ENCODE peak calls at places on chromosomes 13 and 19, in ten cellular contexts. T, J, M, Z, N, H, X, W, D and C are unnamed samples.

GRCh38 chr19:6849876-6850275 is 37.5 kb upstream of the ADGRE1 start:
- DNase-seq in D (no peak), J (no peak), M (no peak), W (no peak), X (no peak), T (no peak), N (no peak), Z (no peak), H (no peak), C (no peak)

GRCh38 chr13:100490692-100491091 is 97.9 kb downstream of the GGACT start:
- DNase-seq in T (no peak), D (no peak), W (no peak), Z (no peak), H (peak), X (no peak), N (no peak), M (no peak), J (no peak), C (peak)

GRCh38 chr19:11227201-11227886 is 12.1 kb upstream of the ANGPTL8 start:
- DNase-seq in Z (no peak), H (no peak), D (no peak), N (no peak), T (no peak), J (no peak), X (no peak), W (no peak), M (no peak), C (peak)

GRCh38 chr19:4519521-4520277 is 1.4 kb upstream of the PLIN4 start:
- DNase-seq in J (no peak), D (no peak), X (no peak), M (peak), W (no peak), N (no peak), Z (no peak), T (no peak), H (no peak), C (no peak)

GRCh38 chr13:44920013-44920412 is 69.3 kb downstream of the NUFIP1 start:
- DNase-seq in Z (no peak), M (no peak), W (no peak), N (no peak), J (no peak), X (no peak), D (no peak), H (no peak), T (no peak), C (no peak)

GRCh38 chr19:32651729-32652140 is 23.2 kb downstream of the ANKRD27 start:
- DNase-seq in N (no peak), J (no peak), D (no peak), T (no peak), X (no peak), W (no peak), H (no peak), M (no peak), Z (no peak), C (no peak)

GRCh38 chr19:10718205-10719196 is 622 bp downstream of the DNM2 start:
- DNase-seq in N (no peak), J (no peak), T (no peak), M (peak), W (no peak), Z (peak), X (peak), H (peak), D (peak), C (peak)

GRCh38 chr19:14004619-14005380 is 1.3 kb downstream of the RFX1 start:
- DNase-seq in N (peak), W (peak), T (no peak), X (peak), H (no peak), J (peak), D (no peak), Z (no peak), M (no peak), C (no peak)

GRCh38 chr13:21402586-21403307 is 56.4 kb downstream of the ZDHHC20 start:
- DNase-seq in Z (no peak), T (no peak), N (no peak), W (peak), M (no peak), D (no peak), J (no peak), H (no peak), X (peak), C (peak)

GRCh38 chr13:78978381-78978998 is 319.5 kb upstream of the OBI1 start:
- DNase-seq in Z (no peak), J (no peak), X (peak), T (peak), N (no peak), W (no peak), H (peak), D (peak), M (no peak), C (peak)

GRCh38 chr19:5536337-5536894 is 31.3 kb downstream of the TINCR start:
- DNase-seq in Z (no peak), T (no peak), M (peak), J (no peak), X (peak), N (no peak), H (peak), W (peak), D (no peak), C (peak)

GRCh38 chr19:37966211-37967072 is 59.4 kb downstream of the SIPA1L3 start:
- DNase-seq in W (no peak), M (no peak), X (no peak), N (no peak), T (no peak), Z (no peak), H (no peak), J (no peak), D (no peak), C (no peak)

GRCh38 chr19:46211201-46211881 is 18.2 kb upstream of the IGFL1 start:
- DNase-seq in H (no peak), X (no peak), N (no peak), Z (no peak), W (no peak), J (no peak), D (no peak), M (no peak), T (no peak), C (no peak)

GRCh38 chr19:47227347-47228167 is 3.4 kb downstream of the BBC3 start:
- DNase-seq in D (no peak), H (peak), W (peak), Z (no peak), T (peak), N (peak), J (peak), M (peak), X (peak), C (peak)

GRCh38 chr13:102812616-102813287 is 13.8 kb downstream of the BIVM start:
- DNase-seq in T (no peak), X (peak), M (no peak), J (no peak), W (no peak), H (no peak), Z (no peak), D (no peak), N (no peak), C (no peak)

GRCh38 chr13:110874508-110874960 is 40.3 kb downstream of the ANKRD10 start:
- DNase-seq in D (peak), X (peak), T (no peak), N (peak), H (peak), Z (no peak), J (no peak), W (peak), M (peak), C (peak)

GRCh38 chr19:28881616-28882015 is 331.3 kb downstream of the UQCRFS1 start:
- DNase-seq in N (no peak), Z (no peak), X (no peak), D (no peak), H (no peak), W (no peak), M (no peak), J (no peak), T (no peak), C (no peak)

GRCh38 chr13:85618514-85618913 is 180.7 kb downstream of the SLITRK6 start:
- DNase-seq in X (no peak), W (no peak), H (no peak), J (no peak), T (no peak), M (no peak), N (no peak), Z (no peak), D (no peak), C (no peak)

GRCh38 chr19:49336482-49337266 is 1.5 kb downstream of the CD37 start:
- DNase-seq in X (no peak), H (no peak), T (no peak), M (no peak), W (no peak), Z (no peak), N (peak), J (no peak), D (no peak), C (no peak)

GRCh38 chr19:7301525-7301924 is 7.3 kb upstream of the INSR start:
- DNase-seq in M (no peak), W (no peak), H (no peak), X (no peak), J (no peak), Z (no peak), T (no peak), D (no peak), N (no peak), C (no peak)

GRCh38 chr13:41494202-41494601 is 36.9 kb downstream of the RGCC start:
- DNase-seq in D (no peak), M (no peak), N (no peak), Z (no peak), X (no peak), T (no peak), W (no peak), H (no peak), J (no peak), C (no peak)

GRCh38 chr13:48403151-48403631 is 9.7 kb downstream of the LPAR6 start:
- DNase-seq in J (no peak), M (no peak), W (no peak), N (no peak), Z (no peak), D (no peak), X (peak), H (no peak), T (peak), C (no peak)